ENCODE peak calls at places on chromosome 1, in four cellular contexts. One of them, this sample, is unnamed.

GRCh38 chr1:245575710-245576109 is 420.9 kb downstream of the KIF26B start:
- DNase-seq in hippocampal formation: no peak
- DNase-seq in EL: no peak
- DNase-seq in effector CD8-positive, alpha-beta T cell: no peak
- DNase-seq in this sample: no peak

GRCh38 chr1:27139980-27140379 is 14.9 kb downstream of the SLC9A1 start:
- DNase-seq in hippocampal formation: no peak
- DNase-seq in EL: no peak
- DNase-seq in effector CD8-positive, alpha-beta T cell: no peak
- DNase-seq in this sample: no peak

GRCh38 chr1:174039069-174039468 is 16.9 kb upstream of the RC3H1 start:
- DNase-seq in effector CD8-positive, alpha-beta T cell: no peak
- DNase-seq in EL: peak; percentile 52
- DNase-seq in hippocampal formation: no peak
- DNase-seq in this sample: no peak

GRCh38 chr1:155084722-155085503 is 6.3 kb downstream of the EFNA3 start:
- DNase-seq in effector CD8-positive, alpha-beta T cell: peak; percentile 81
- DNase-seq in EL: peak; percentile 95
- DNase-seq in hippocampal formation: peak; percentile 90
- DNase-seq in this sample: peak; percentile 92

GRCh38 chr1:42392923-42393848 is 12.6 kb downstream of the RIMKLA start:
- DNase-seq in effector CD8-positive, alpha-beta T cell: no peak
- DNase-seq in EL: no peak
- DNase-seq in hippocampal formation: no peak
- DNase-seq in this sample: peak; percentile 16

GRCh38 chr1:234256359-234256758 is 116.9 kb upstream of the COA6 start:
- DNase-seq in hippocampal formation: no peak
- DNase-seq in effector CD8-positive, alpha-beta T cell: no peak
- DNase-seq in EL: peak; percentile 35
- DNase-seq in this sample: peak; percentile 86

GRCh38 chr1:30688920-30689794 is 34.2 kb downstream of the MATN1 start:
- DNase-seq in effector CD8-positive, alpha-beta T cell: no peak
- DNase-seq in hippocampal formation: no peak
- DNase-seq in EL: no peak
- DNase-seq in this sample: no peak

GRCh38 chr1:99728494-99729235 is 37.8 kb downstream of the FRRS1 start:
- DNase-seq in EL: peak; percentile 31
- DNase-seq in hippocampal formation: no peak
- DNase-seq in effector CD8-positive, alpha-beta T cell: no peak
- DNase-seq in this sample: peak; percentile 36

GRCh38 chr1:30101016-30101415 is 622.4 kb downstream of the MATN1 start:
- DNase-seq in hippocampal formation: no peak
- DNase-seq in effector CD8-positive, alpha-beta T cell: no peak
- DNase-seq in EL: no peak
- DNase-seq in this sample: no peak

GRCh38 chr1:16209847-16210407 is 2.5 kb downstream of the ARHGEF19 start:
- DNase-seq in hippocampal formation: peak; percentile 43
- DNase-seq in EL: no peak
- DNase-seq in effector CD8-positive, alpha-beta T cell: no peak
- DNase-seq in this sample: no peak

GRCh38 chr1:13892671-13893325 is 192.8 kb downstream of the PRDM2 start:
- DNase-seq in EL: no peak
- DNase-seq in effector CD8-positive, alpha-beta T cell: no peak
- DNase-seq in hippocampal formation: no peak
- DNase-seq in this sample: no peak

GRCh38 chr1:58724483-58724882 is 24.6 kb upstream of the MYSM1 start:
- DNase-seq in effector CD8-positive, alpha-beta T cell: no peak
- DNase-seq in hippocampal formation: no peak
- DNase-seq in EL: no peak
- DNase-seq in this sample: no peak

GRCh38 chr1:25821630-25822091 is 1.9 kb downstream of the MTFR1L start:
- DNase-seq in effector CD8-positive, alpha-beta T cell: no peak
- DNase-seq in EL: peak; percentile 58
- DNase-seq in hippocampal formation: no peak
- DNase-seq in this sample: peak; percentile 42

GRCh38 chr1:15328785-15329480 is 80.8 kb upstream of the EFHD2 start:
- DNase-seq in effector CD8-positive, alpha-beta T cell: no peak
- DNase-seq in EL: peak; percentile 45
- DNase-seq in hippocampal formation: peak; percentile 39
- DNase-seq in this sample: peak; percentile 73

GRCh38 chr1:231590453-231591198 is 36.0 kb upstream of the DISC1 start:
- DNase-seq in effector CD8-positive, alpha-beta T cell: no peak
- DNase-seq in hippocampal formation: peak; percentile 37
- DNase-seq in EL: peak; percentile 75
- DNase-seq in this sample: peak; percentile 69

GRCh38 chr1:84742653-84743052 is 52.4 kb upstream of the SSX2IP start:
- DNase-seq in effector CD8-positive, alpha-beta T cell: no peak
- DNase-seq in hippocampal formation: no peak
- DNase-seq in EL: peak; percentile 63
- DNase-seq in this sample: peak; percentile 94

GRCh38 chr1:40390857-40391256 is 17.3 kb downstream of the SMAP2 start:
- DNase-seq in EL: no peak
- DNase-seq in effector CD8-positive, alpha-beta T cell: no peak
- DNase-seq in hippocampal formation: no peak
- DNase-seq in this sample: no peak

GRCh38 chr1:215523128-215523861 is 43.8 kb upstream of the KCTD3 start:
- DNase-seq in effector CD8-positive, alpha-beta T cell: no peak
- DNase-seq in EL: peak; percentile 17
- DNase-seq in hippocampal formation: no peak
- DNase-seq in this sample: peak; percentile 12

GRCh38 chr1:109089242-109090015 is 1.1 kb upstream of the TMEM167B start:
- DNase-seq in EL: peak; percentile 80
- DNase-seq in hippocampal formation: peak; percentile 87
- DNase-seq in effector CD8-positive, alpha-beta T cell: no peak
- DNase-seq in this sample: peak; percentile 53

GRCh38 chr1:247269075-247269580 is 13.3 kb downstream of the VN1R5 start:
- DNase-seq in EL: no peak
- DNase-seq in effector CD8-positive, alpha-beta T cell: no peak
- DNase-seq in hippocampal formation: no peak
- DNase-seq in this sample: no peak

GRCh38 chr1:229070168-229070567 is 200.7 kb upstream of the RAB4A start:
- DNase-seq in hippocampal formation: peak; percentile 59
- DNase-seq in EL: peak; percentile 89
- DNase-seq in effector CD8-positive, alpha-beta T cell: no peak
- DNase-seq in this sample: peak; percentile 89

GRCh38 chr1:15957221-15958090 is 18.4 kb downstream of the ZBTB17 start:
- DNase-seq in EL: no peak
- DNase-seq in effector CD8-positive, alpha-beta T cell: no peak
- DNase-seq in hippocampal formation: no peak
- DNase-seq in this sample: no peak